ENCODE peak calls at places on chromosomes 7 and 10, in eight cellular contexts. M is stimulated activated CD8-positive, alpha-beta memory T cell treated with anti-CD3 and anti-CD28 coated beads, Interleukin-4, amount 100 ng/mL, for 24 hours; Y is gastrocnemius medialis; L is OCI-LY7; E is HEK293T; G is stimulated activated CD4-positive, alpha-beta T cell treated with anti-CD3 and anti-CD28 coated beads, Interleukin-4, amount 100 ng/mL, for 48 hours; H is progenitor cell of endocrine pancreas; D is activated T-cell treated with anti-CD3 and anti-CD28 coated beads, Interleukin-2, amount 50 U/mL, for 72 hours. K is an unnamed sample.

GRCh38 chr10:60896033-60896432 is 48.0 kb downstream of the RHOBTB1 start:
- DNase-seq in M (no peak), Y (no peak), L (no peak), E (no peak), G (no peak), H (no peak), D (no peak), K (no peak)

GRCh38 chr7:111096997-111097396 is 6.1 kb downstream of the LRRN3 start:
- DNase-seq in M (no peak), Y (no peak), L (no peak), E (no peak), G (no peak), H (no peak), D (no peak), K (no peak)

GRCh38 chr7:97982647-97983046 is 7.3 kb downstream of the OCM2 start:
- DNase-seq in M (no peak), Y (no peak), L (no peak), E (no peak), G (no peak), H (no peak), D (no peak), K (no peak)

GRCh38 chr7:116628971-116629586 is 42.9 kb upstream of the MET start:
- DNase-seq in M (no peak), Y (peak; percentile 41), L (no peak), E (no peak), G (no peak), H (no peak), D (no peak), K (no peak)

GRCh38 chr7:77866370-77866769 is 67.8 kb downstream of the PHTF2 start:
- DNase-seq in M (no peak), Y (no peak), L (no peak), E (no peak), G (no peak), H (no peak), D (no peak), K (no peak)

GRCh38 chr10:122139226-122139625 is 131.9 kb upstream of the BTBD16 start:
- DNase-seq in M (no peak), Y (no peak), L (no peak), E (no peak), G (no peak), H (no peak), D (no peak), K (no peak)

GRCh38 chr7:107998150-107998549 is 4.8 kb downstream of the LAMB1 start:
- DNase-seq in M (no peak), Y (no peak), L (no peak), E (no peak), G (no peak), H (no peak), D (no peak), K (no peak)

GRCh38 chr7:55026867-55027490 is 8.2 kb downstream of the EGFR start:
- DNase-seq in M (no peak), Y (peak; percentile 47), L (no peak), E (no peak), G (no peak), H (no peak), D (no peak), K (no peak)

GRCh38 chr7:78220754-78221153 is 422.2 kb downstream of the PHTF2 start:
- DNase-seq in M (no peak), Y (no peak), L (no peak), E (no peak), G (no peak), H (no peak), D (no peak), K (no peak)

GRCh38 chr10:133198206-133198605 is 31.8 kb upstream of the UTF1 start:
- DNase-seq in M (no peak), Y (no peak), L (no peak), E (no peak), G (no peak), H (no peak), D (no peak), K (no peak)

GRCh38 chr7:122303971-122304603 is 463 bp downstream of the FEZF1 start:
- DNase-seq in M (no peak), Y (no peak), L (no peak), E (no peak), G (no peak), H (no peak), D (no peak), K (no peak)

GRCh38 chr10:91632671-91633550 is at the start of gene PPP1R3C:
- DNase-seq in M (peak; percentile 26), Y (peak; percentile 97), L (no peak), E (no peak), G (peak; percentile 47), H (peak; percentile 58), D (peak; percentile 63), K (peak; percentile 19)

GRCh38 chr10:79223001-79223345 is 124.3 kb upstream of the PPIF start:
- DNase-seq in M (no peak), Y (no peak), L (no peak), E (no peak), G (no peak), H (no peak), D (no peak), K (no peak)

GRCh38 chr10:60155945-60156683 is 233.6 kb downstream of the ANK3 start:
- DNase-seq in M (no peak), Y (no peak), L (no peak), E (no peak), G (no peak), H (no peak), D (no peak), K (no peak)

GRCh38 chr10:31602541-31603244 is 283.7 kb downstream of the ZEB1 start:
- DNase-seq in M (no peak), Y (peak; percentile 97), L (no peak), E (no peak), G (no peak), H (no peak), D (no peak), K (no peak)

GRCh38 chr7:54398863-54399262 is 143.3 kb upstream of the VSTM2A start:
- DNase-seq in M (no peak), Y (no peak), L (no peak), E (no peak), G (no peak), H (no peak), D (no peak), K (no peak)

GRCh38 chr10:73065441-73065840 is 31.2 kb downstream of the P4HA1 start:
- DNase-seq in M (no peak), Y (no peak), L (no peak), E (no peak), G (no peak), H (no peak), D (no peak), K (no peak)

GRCh38 chr10:45514283-45515270 is 140.6 kb downstream of the ALOX5 start:
- DNase-seq in M (no peak), Y (peak; percentile 11), L (no peak), E (no peak), G (no peak), H (no peak), D (no peak), K (no peak)

GRCh38 chr10:114408968-114409444 is 4.7 kb upstream of the AFAP1L2 start:
- DNase-seq in M (no peak), Y (no peak), L (no peak), E (no peak), G (no peak), H (no peak), D (no peak), K (no peak)

GRCh38 chr10:45091968-45092367 is 91.2 kb downstream of the ZNF22 start:
- DNase-seq in M (no peak), Y (no peak), L (no peak), E (no peak), G (no peak), H (no peak), D (no peak), K (no peak)

GRCh38 chr10:26780793-26781601 is 79.8 kb downstream of the ABI1 start:
- DNase-seq in M (no peak), Y (no peak), L (peak; percentile 28), E (no peak), G (peak; percentile 11), H (no peak), D (peak; percentile 53), K (no peak)

GRCh38 chr10:22655312-22655973 is 58.9 kb downstream of the PIP4K2A start:
- DNase-seq in M (no peak), Y (no peak), L (no peak), E (no peak), G (no peak), H (no peak), D (peak; percentile 60), K (no peak)

K was measured in activated CD8-positive, alpha-beta memory T cell treated with anti-CD3 and anti-CD28 coated beads for 48 hours.